ENCODE peak calls at places on chromosome 9, in eight cellular contexts. One of them, this sample, is unnamed.

GRCh38 chr9:127117801-127118200 is 4.6 kb downstream of the ANGPTL2 start:
- DNase-seq in A549: no peak
- DNase-seq in psoas muscle: no peak
- DNase-seq in cardiac muscle cell: no peak
- DNase-seq in glutamatergic neuron: no peak
- DNase-seq in mammary epithelial cell: no peak
- DNase-seq in tibial nerve: no peak
- DNase-seq in tibial artery: no peak
- DNase-seq in this sample: no peak

GRCh38 chr9:78644359-78644758 is 347.4 kb downstream of the PSAT1 start:
- DNase-seq in psoas muscle: no peak
- DNase-seq in cardiac muscle cell: no peak
- DNase-seq in mammary epithelial cell: no peak
- DNase-seq in A549: no peak
- DNase-seq in tibial nerve: no peak
- DNase-seq in tibial artery: no peak
- DNase-seq in glutamatergic neuron: no peak
- DNase-seq in this sample: no peak

GRCh38 chr9:14347408-14348224 is 33.7 kb upstream of the NFIB start:
- DNase-seq in psoas muscle: peak
- DNase-seq in tibial nerve: no peak
- DNase-seq in cardiac muscle cell: peak
- DNase-seq in tibial artery: peak
- DNase-seq in glutamatergic neuron: no peak
- DNase-seq in mammary epithelial cell: peak
- DNase-seq in A549: peak
- DNase-seq in this sample: no peak

GRCh38 chr9:18060304-18060934 is 413.5 kb upstream of the ADAMTSL1 start:
- DNase-seq in tibial artery: no peak
- DNase-seq in cardiac muscle cell: no peak
- DNase-seq in glutamatergic neuron: no peak
- DNase-seq in psoas muscle: no peak
- DNase-seq in mammary epithelial cell: no peak
- DNase-seq in tibial nerve: no peak
- DNase-seq in A549: peak
- DNase-seq in this sample: no peak

GRCh38 chr9:96048954-96049831 is 173.7 kb downstream of the ERCC6L2 start:
- DNase-seq in glutamatergic neuron: no peak
- DNase-seq in cardiac muscle cell: no peak
- DNase-seq in mammary epithelial cell: no peak
- DNase-seq in psoas muscle: peak
- DNase-seq in tibial artery: peak
- DNase-seq in A549: no peak
- DNase-seq in tibial nerve: no peak
- DNase-seq in this sample: no peak

GRCh38 chr9:123614503-123615258 is 258.7 kb downstream of the CRB2 start:
- DNase-seq in tibial nerve: no peak
- DNase-seq in A549: no peak
- DNase-seq in glutamatergic neuron: no peak
- DNase-seq in mammary epithelial cell: no peak
- DNase-seq in tibial artery: no peak
- DNase-seq in cardiac muscle cell: no peak
- DNase-seq in psoas muscle: no peak
- DNase-seq in this sample: no peak

GRCh38 chr9:14314424-14314928 is 535 bp upstream of the NFIB start:
- DNase-seq in tibial nerve: peak
- DNase-seq in psoas muscle: peak
- DNase-seq in A549: peak
- DNase-seq in mammary epithelial cell: peak
- DNase-seq in tibial artery: peak
- DNase-seq in cardiac muscle cell: peak
- DNase-seq in glutamatergic neuron: no peak
- DNase-seq in this sample: no peak

GRCh38 chr9:91879231-91879630 is 70.8 kb downstream of the ROR2 start:
- DNase-seq in glutamatergic neuron: no peak
- DNase-seq in mammary epithelial cell: no peak
- DNase-seq in cardiac muscle cell: no peak
- DNase-seq in tibial nerve: no peak
- DNase-seq in A549: no peak
- DNase-seq in psoas muscle: no peak
- DNase-seq in tibial artery: no peak
- DNase-seq in this sample: no peak

GRCh38 chr9:107422189-107422802 is 67.3 kb downstream of the KLF4 start:
- DNase-seq in tibial artery: peak
- DNase-seq in tibial nerve: peak
- DNase-seq in mammary epithelial cell: peak
- DNase-seq in glutamatergic neuron: peak
- DNase-seq in psoas muscle: peak
- DNase-seq in cardiac muscle cell: peak
- DNase-seq in A549: peak
- DNase-seq in this sample: no peak

GRCh38 chr9:107542814-107543213 is 53.2 kb upstream of the KLF4 start:
- DNase-seq in tibial nerve: no peak
- DNase-seq in A549: no peak
- DNase-seq in psoas muscle: no peak
- DNase-seq in tibial artery: no peak
- DNase-seq in mammary epithelial cell: no peak
- DNase-seq in glutamatergic neuron: no peak
- DNase-seq in cardiac muscle cell: no peak
- DNase-seq in this sample: no peak

GRCh38 chr9:95081998-95082397 is 235.5 kb downstream of the FANCC start:
- DNase-seq in tibial artery: peak
- DNase-seq in cardiac muscle cell: no peak
- DNase-seq in mammary epithelial cell: no peak
- DNase-seq in psoas muscle: no peak
- DNase-seq in A549: no peak
- DNase-seq in tibial nerve: no peak
- DNase-seq in glutamatergic neuron: no peak
- DNase-seq in this sample: no peak

GRCh38 chr9:76161546-76161945 is 232.7 kb downstream of the RFK start:
- DNase-seq in cardiac muscle cell: peak
- DNase-seq in mammary epithelial cell: no peak
- DNase-seq in A549: no peak
- DNase-seq in tibial artery: no peak
- DNase-seq in psoas muscle: peak
- DNase-seq in glutamatergic neuron: no peak
- DNase-seq in tibial nerve: no peak
- DNase-seq in this sample: no peak

DNA sequence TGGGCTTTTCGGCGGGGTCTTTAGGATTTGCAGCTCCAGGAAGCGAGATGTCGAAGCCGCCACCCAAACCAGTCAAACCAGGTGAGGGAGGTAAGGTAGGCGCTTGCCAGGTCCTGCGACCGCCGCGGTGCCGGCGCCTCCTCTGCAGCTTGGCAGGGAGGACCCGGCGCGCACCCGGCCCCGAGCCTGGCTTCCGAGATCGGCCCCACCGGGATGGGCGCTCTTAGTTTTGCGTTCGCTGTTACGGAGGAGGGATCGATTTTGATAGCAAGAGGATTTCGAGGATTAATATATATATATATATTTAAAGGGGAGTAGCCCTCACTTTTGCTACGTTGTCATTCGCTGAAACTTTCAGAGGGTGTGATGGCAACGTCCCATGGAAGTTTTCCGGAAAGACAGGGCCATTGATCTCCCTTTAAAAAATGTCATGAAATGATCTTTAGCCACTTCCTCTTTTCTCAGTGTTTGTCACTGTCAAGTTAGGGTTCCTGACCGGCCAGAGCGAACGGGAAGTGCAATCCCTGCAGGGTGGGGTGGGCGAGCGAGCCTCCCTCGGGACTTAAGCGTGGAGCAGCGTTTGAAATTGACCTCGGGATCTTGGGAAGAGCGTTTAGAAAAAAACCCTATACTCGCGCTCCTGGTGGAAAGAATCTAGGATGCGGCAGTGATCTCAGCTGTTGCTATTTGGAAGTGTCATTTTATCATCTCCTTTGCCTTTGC is 493 bp downstream of the OSTF1 start:
- DNase-seq in tibial artery: peak
- DNase-seq in psoas muscle: peak
- DNase-seq in mammary epithelial cell: peak
- DNase-seq in cardiac muscle cell: peak
- DNase-seq in A549: peak
- DNase-seq in tibial nerve: peak
- DNase-seq in glutamatergic neuron: peak
- DNase-seq in this sample: no peak
- TF ChIP-seq CTCF in tibial artery: no peak
- TF ChIP-seq CTCF in psoas muscle: peak
- TF ChIP-seq CTCF in mammary epithelial cell: peak
- TF ChIP-seq CTCF in cardiac muscle cell: peak
- TF ChIP-seq CTCF in A549: no peak
- TF ChIP-seq CTCF in tibial nerve: peak
- TF ChIP-seq CTCF in glutamatergic neuron: no peak
- TF ChIP-seq CTCF in this sample: no peak

GRCh38 chr9:120507936-120508510 is 71.9 kb downstream of the CDK5RAP2 start:
- DNase-seq in A549: no peak
- DNase-seq in tibial nerve: no peak
- DNase-seq in psoas muscle: no peak
- DNase-seq in tibial artery: no peak
- DNase-seq in cardiac muscle cell: no peak
- DNase-seq in mammary epithelial cell: no peak
- DNase-seq in glutamatergic neuron: no peak
- DNase-seq in this sample: no peak

GRCh38 chr9:120510816-120511215 is 69.2 kb downstream of the CDK5RAP2 start:
- DNase-seq in glutamatergic neuron: no peak
- DNase-seq in A549: no peak
- DNase-seq in tibial nerve: no peak
- DNase-seq in cardiac muscle cell: no peak
- DNase-seq in tibial artery: no peak
- DNase-seq in mammary epithelial cell: no peak
- DNase-seq in psoas muscle: no peak
- DNase-seq in this sample: no peak

GRCh38 chr9:120500733-120501132 is 79.2 kb downstream of the CDK5RAP2 start:
- DNase-seq in mammary epithelial cell: no peak
- DNase-seq in psoas muscle: no peak
- DNase-seq in tibial artery: no peak
- DNase-seq in cardiac muscle cell: no peak
- DNase-seq in tibial nerve: no peak
- DNase-seq in glutamatergic neuron: no peak
- DNase-seq in A549: no peak
- DNase-seq in this sample: no peak

DNA sequence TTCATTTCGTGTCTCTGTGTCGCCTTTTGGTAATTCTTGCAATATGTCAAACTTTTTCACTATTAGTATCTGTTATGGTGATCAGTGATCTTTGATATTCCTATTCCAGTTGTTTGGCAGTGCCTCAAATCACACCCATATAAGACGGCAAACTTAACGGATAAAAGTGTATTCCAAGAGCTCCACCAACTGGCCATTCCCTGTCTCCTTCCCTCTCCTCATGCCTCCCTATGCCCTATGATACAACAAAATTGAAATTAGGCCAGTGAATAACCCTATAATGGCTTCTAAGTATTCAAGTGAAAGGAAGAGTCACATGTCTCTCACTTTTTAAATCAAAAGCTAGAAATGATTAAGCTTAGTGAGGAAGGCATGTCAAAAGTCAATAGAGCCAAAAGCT is 74.8 kb downstream of the CDK5RAP2 start:
- DNase-seq in tibial artery: no peak
- DNase-seq in A549: no peak
- DNase-seq in psoas muscle: no peak
- DNase-seq in cardiac muscle cell: no peak
- DNase-seq in mammary epithelial cell: no peak
- DNase-seq in tibial nerve: no peak
- DNase-seq in glutamatergic neuron: no peak
- DNase-seq in this sample: no peak
- TF ChIP-seq CTCF in tibial artery: no peak
- TF ChIP-seq CTCF in A549: no peak
- TF ChIP-seq CTCF in psoas muscle: no peak
- TF ChIP-seq CTCF in cardiac muscle cell: peak
- TF ChIP-seq CTCF in mammary epithelial cell: no peak
- TF ChIP-seq CTCF in tibial nerve: no peak
- TF ChIP-seq CTCF in glutamatergic neuron: no peak
- TF ChIP-seq CTCF in this sample: no peak

GRCh38 chr9:35816708-35817107 is 1.9 kb upstream of the HINT2 start:
- DNase-seq in tibial nerve: no peak
- DNase-seq in cardiac muscle cell: no peak
- DNase-seq in tibial artery: no peak
- DNase-seq in glutamatergic neuron: peak
- DNase-seq in A549: peak
- DNase-seq in psoas muscle: no peak
- DNase-seq in mammary epithelial cell: no peak
- DNase-seq in this sample: no peak
- TF ChIP-seq CTCF in tibial nerve: no peak
- TF ChIP-seq CTCF in cardiac muscle cell: no peak
- TF ChIP-seq CTCF in tibial artery: no peak
- TF ChIP-seq CTCF in glutamatergic neuron: peak
- TF ChIP-seq CTCF in A549: no peak
- TF ChIP-seq CTCF in psoas muscle: no peak
- TF ChIP-seq CTCF in mammary epithelial cell: no peak
- TF ChIP-seq CTCF in this sample: no peak

GRCh38 chr9:83218411-83219090 is 155.6 kb upstream of the RASEF start:
- DNase-seq in tibial nerve: no peak
- DNase-seq in tibial artery: no peak
- DNase-seq in mammary epithelial cell: no peak
- DNase-seq in glutamatergic neuron: no peak
- DNase-seq in cardiac muscle cell: no peak
- DNase-seq in A549: no peak
- DNase-seq in psoas muscle: no peak
- DNase-seq in this sample: no peak

GRCh38 chr9:83219924-83220438 is 157.0 kb upstream of the RASEF start:
- DNase-seq in tibial nerve: no peak
- DNase-seq in psoas muscle: no peak
- DNase-seq in A549: no peak
- DNase-seq in mammary epithelial cell: peak
- DNase-seq in glutamatergic neuron: no peak
- DNase-seq in tibial artery: no peak
- DNase-seq in cardiac muscle cell: no peak
- DNase-seq in this sample: no peak

GRCh38 chr9:83220737-83221136 is 157.8 kb upstream of the RASEF start:
- DNase-seq in mammary epithelial cell: peak
- DNase-seq in tibial nerve: no peak
- DNase-seq in glutamatergic neuron: no peak
- DNase-seq in A549: no peak
- DNase-seq in cardiac muscle cell: peak
- DNase-seq in psoas muscle: no peak
- DNase-seq in tibial artery: no peak
- DNase-seq in this sample: no peak

DNA sequence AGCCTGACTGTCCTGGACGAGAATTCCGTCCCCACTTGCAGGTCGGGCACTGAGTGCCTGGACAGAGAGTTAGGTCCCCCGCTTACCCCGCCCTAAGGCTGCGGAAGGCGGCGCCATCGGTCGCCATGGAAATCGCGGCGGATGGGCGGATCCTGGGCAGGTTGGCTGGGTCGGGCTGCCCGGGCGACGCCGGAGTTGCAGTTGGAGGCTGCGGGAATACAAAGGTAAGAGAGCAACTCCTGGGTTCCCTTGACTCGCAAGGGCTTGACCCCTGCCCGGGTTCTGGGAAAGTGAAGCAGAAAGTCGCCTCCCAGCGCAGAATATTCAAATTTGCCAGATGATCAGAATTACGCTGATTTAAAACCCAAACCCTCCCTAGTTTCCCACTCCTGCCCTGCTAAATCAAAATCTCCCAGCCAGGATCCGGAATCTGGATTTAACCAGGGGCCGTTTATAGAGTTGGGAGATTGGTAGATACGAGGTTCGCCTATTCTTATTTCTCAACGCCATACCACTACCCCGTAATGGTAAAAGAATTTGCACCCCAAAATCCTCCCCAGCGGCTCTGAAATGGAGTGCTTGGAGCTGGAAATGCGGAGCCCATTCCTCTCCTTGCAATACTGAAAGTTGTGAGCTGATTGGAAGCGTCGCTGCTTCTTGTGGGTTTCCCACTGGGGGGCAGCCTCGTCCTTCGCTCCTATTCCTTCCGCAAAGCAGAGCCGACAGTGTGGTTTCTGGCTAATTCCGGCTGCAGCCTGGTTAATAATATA is 156.4 kb upstream of the RASEF start:
- DNase-seq in tibial nerve: peak
- DNase-seq in tibial artery: peak
- DNase-seq in glutamatergic neuron: peak
- DNase-seq in A549: peak
- DNase-seq in mammary epithelial cell: peak
- DNase-seq in cardiac muscle cell: peak
- DNase-seq in psoas muscle: peak
- DNase-seq in this sample: no peak
- TF ChIP-seq CTCF in tibial nerve: peak
- TF ChIP-seq CTCF in tibial artery: peak
- TF ChIP-seq CTCF in glutamatergic neuron: peak
- TF ChIP-seq CTCF in A549: peak
- TF ChIP-seq CTCF in mammary epithelial cell: peak
- TF ChIP-seq CTCF in cardiac muscle cell: peak
- TF ChIP-seq CTCF in psoas muscle: peak
- TF ChIP-seq CTCF in this sample: no peak

This sample was measured in vagina.